ENCODE peak calls at places on chromosomes 12 and 14, in ten cellular contexts. C is Karpas-422; Q is CD8-positive, alpha-beta memory T cell; J is WERI-Rb-1; A is tibial artery; T is RWPE1; P is HepG2; F is IMR-90; M is A549; I is GM23248. X is an unnamed sample.

GRCh38 chr12:47990351-47991105 is 13.7 kb downstream of the COL2A1 start:
- DNase-seq in M (no peak), A (no peak), C (peak), I (no peak), T (no peak), P (no peak), J (no peak), Q (peak), F (peak), X (no peak)

GRCh38 chr14:105409379-105409778 is 10.2 kb upstream of the MTA1 start:
- DNase-seq in J (no peak), T (no peak), I (no peak), A (no peak), P (no peak), M (no peak), F (no peak), C (no peak), Q (no peak), X (no peak)

GRCh38 chr14:42192659-42193425 is 586.2 kb downstream of the LRFN5 start:
- DNase-seq in I (peak), A (no peak), P (no peak), F (peak), T (peak), Q (no peak), J (no peak), C (no peak), M (peak), X (no peak)

GRCh38 chr14:88791629-88792571 is 853 bp downstream of the EML5 start:
- DNase-seq in T (no peak), J (peak), P (no peak), C (no peak), A (peak), Q (no peak), M (peak), F (no peak), I (peak), X (peak)

GRCh38 chr14:94748667-94749347 is 21.1 kb downstream of the GSC start:
- DNase-seq in Q (no peak), F (no peak), C (peak), I (no peak), A (no peak), J (peak), P (peak), M (peak), T (peak), X (peak)

GRCh38 chr12:85509857-85510256 is 229.8 kb downstream of the ALX1 start:
- DNase-seq in C (no peak), J (no peak), I (no peak), T (no peak), M (no peak), F (no peak), A (no peak), Q (no peak), P (no peak), X (no peak)

GRCh38 chr14:76844223-76844622 is 18.0 kb downstream of the LRRC74A start:
- DNase-seq in A (peak), I (peak), J (no peak), M (peak), P (no peak), Q (peak), T (no peak), C (peak), F (peak), X (peak)

GRCh38 chr14:55240526-55241178 is 30.6 kb upstream of the FBXO34 start:
- DNase-seq in P (no peak), M (no peak), C (no peak), I (peak), A (no peak), T (no peak), F (peak), Q (no peak), J (no peak), X (no peak)

GRCh38 chr14:68623828-68624227 is 169.0 kb downstream of the ZFP36L1 start:
- DNase-seq in J (no peak), P (no peak), I (no peak), C (no peak), T (no peak), M (no peak), F (no peak), Q (no peak), A (no peak), X (no peak)

GRCh38 chr12:90065301-90065801 is 356.7 kb upstream of the ATP2B1 start:
- DNase-seq in Q (no peak), M (no peak), P (no peak), A (no peak), T (no peak), F (no peak), C (no peak), I (peak), J (peak), X (no peak)

GRCh38 chr12:14256139-14256538 is 109.3 kb upstream of the ATF7IP start:
- DNase-seq in J (no peak), I (peak), P (no peak), C (no peak), T (no peak), M (no peak), A (no peak), Q (peak), F (peak), X (no peak)

GRCh38 chr12:51521554-51522276 is 69.3 kb upstream of the SCN8A start:
- DNase-seq in Q (no peak), A (no peak), P (no peak), F (peak), T (no peak), J (no peak), C (peak), M (no peak), I (no peak), X (no peak)

GRCh38 chr12:63826002-63826585 is 18.4 kb upstream of the SRGAP1 start:
- DNase-seq in Q (no peak), I (peak), P (peak), T (peak), J (no peak), A (no peak), M (peak), C (peak), F (peak), X (no peak)

DNA sequence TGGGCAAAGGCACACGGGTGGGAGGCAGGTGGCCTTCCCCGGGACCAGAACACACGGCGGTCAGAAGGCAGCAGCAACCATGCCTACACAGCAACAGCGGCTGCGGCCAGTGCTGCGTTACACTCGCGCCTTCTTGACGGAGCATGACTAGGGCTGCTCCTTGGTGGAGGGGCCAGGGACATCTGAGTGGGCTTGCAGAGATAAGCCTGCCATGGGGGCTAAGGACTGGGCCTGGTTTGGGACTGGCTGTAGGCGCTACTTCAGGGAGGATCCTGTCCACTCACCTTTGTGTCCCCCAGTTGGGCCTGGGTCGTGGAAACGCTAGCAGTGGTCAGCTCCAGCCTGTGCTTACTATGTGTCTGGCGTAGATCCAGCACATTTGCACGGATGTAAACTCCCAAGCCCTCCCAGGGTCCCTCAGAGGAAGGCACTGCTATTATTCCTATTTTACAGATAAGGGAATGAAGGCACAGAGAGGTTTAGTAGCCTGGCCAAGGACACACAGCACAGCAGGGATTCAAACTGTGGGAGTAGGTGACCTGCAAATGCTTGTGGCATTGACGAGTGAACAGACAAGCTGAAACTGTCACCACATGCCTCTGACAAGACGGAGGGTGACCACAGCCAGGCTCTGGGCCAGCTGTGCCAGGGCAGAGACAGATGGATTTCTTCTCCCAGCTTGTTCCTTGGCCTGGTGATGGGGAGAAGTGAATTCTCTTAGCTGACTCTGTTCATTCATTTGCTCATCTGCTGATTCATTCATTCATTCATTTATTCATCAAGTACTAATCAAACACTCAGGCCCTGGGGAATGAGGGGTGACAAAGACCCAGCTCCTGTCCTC is 31.9 kb upstream of the DLK1 start:
- DNase-seq in Q (no peak), C (no peak), F (no peak), A (no peak), T (no peak), J (no peak), M (no peak), P (no peak), I (no peak), X (no peak)
- H3K27ac ChIP-seq in Q (no peak), C (no peak), F (no peak), A (no peak), T (peak), J (no peak), M (peak), P (no peak), I (no peak), X (no peak)

DNA sequence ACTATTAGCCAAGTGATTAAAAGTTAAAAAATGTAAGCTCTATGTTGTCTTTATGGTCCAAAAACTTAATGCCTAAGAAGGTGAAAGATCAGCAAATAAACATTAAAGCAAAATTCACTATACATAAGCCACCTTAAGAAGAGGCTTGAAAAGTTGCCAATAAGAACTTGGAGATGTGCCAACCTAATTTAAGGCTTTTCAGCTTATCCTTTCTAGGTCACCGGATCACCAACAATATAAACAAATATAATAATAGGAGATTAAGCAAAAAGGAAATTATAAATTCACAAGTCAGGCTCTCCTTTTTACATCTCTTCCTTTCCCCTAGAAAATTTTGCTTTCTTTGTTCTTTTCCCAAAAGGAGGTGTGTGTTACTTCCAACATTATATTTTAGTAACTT is 30.9 kb downstream of the SLC2A3 start:
- DNase-seq in I (no peak), F (no peak), T (no peak), A (no peak), P (no peak), J (no peak), M (no peak), Q (no peak), C (no peak), X (no peak)
- H3K27ac ChIP-seq in I (no peak), F (no peak), T (no peak), A (no peak), P (peak), J (no peak), M (peak), Q (no peak), C (no peak), X (no peak)

GRCh38 chr12:645563-646071 is 17.6 kb downstream of the NINJ2 start:
- DNase-seq in P (peak), T (no peak), M (peak), A (peak), I (peak), J (no peak), F (peak), Q (no peak), C (no peak), X (no peak)

GRCh38 chr12:644818-645552 is 18.3 kb downstream of the NINJ2 start:
- DNase-seq in T (no peak), F (no peak), P (no peak), M (no peak), I (peak), A (no peak), Q (no peak), J (no peak), C (no peak), X (no peak)

GRCh38 chr12:644293-644639 is 19.0 kb downstream of the NINJ2 start:
- DNase-seq in P (no peak), C (no peak), I (no peak), T (no peak), M (no peak), A (no peak), J (no peak), Q (no peak), F (no peak), X (no peak)

GRCh38 chr12:642633-643477 is 20.4 kb downstream of the NINJ2 start:
- DNase-seq in M (peak), Q (peak), T (peak), I (peak), J (peak), C (peak), F (peak), P (no peak), A (peak), X (peak)

DNA sequence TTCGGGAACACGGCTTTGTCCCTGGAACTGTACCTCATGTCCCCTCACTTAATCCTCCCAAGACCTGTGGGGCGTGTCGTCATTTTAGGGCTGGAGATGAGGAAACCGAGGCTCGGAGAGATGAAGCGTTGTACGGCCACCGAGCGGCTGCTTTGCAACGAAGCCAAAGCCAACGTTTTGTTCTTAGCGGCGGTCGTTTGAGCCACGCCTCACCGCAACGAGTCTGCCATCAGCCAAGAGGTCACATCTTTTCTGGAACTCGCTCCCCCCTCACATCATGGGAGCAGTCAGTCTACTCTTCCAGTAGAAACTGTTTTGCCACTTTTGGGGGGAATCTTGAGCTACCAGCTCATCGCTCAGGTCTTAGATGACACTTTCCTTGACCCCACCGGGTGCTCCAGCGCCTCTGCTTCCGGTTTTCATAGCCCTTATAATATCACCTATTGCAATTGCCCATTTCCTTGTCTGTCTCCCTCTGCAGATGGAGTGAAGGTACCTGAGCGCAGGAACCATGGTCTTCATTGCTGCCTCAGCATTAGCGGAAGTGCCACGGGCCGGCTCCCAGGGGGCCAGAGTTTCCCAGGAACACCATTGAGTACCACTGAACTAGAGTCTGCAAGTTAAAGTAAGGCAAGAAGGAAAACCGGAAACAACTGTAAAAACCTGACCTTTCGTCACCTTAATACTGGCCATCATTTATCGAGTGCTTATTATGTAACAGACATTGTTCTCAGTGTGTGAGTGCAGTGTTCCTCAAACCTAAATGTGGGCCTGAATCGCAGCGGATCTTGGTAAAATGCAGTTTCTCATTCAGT is 19.6 kb downstream of the NINJ2 start:
- DNase-seq in I (peak), A (peak), J (no peak), Q (peak), P (no peak), M (no peak), C (peak), F (no peak), T (no peak), X (peak)
- H3K27ac ChIP-seq in I (peak), A (peak), J (peak), Q (peak), P (no peak), M (peak), C (peak), F (no peak), T (peak), X (peak)

DNA sequence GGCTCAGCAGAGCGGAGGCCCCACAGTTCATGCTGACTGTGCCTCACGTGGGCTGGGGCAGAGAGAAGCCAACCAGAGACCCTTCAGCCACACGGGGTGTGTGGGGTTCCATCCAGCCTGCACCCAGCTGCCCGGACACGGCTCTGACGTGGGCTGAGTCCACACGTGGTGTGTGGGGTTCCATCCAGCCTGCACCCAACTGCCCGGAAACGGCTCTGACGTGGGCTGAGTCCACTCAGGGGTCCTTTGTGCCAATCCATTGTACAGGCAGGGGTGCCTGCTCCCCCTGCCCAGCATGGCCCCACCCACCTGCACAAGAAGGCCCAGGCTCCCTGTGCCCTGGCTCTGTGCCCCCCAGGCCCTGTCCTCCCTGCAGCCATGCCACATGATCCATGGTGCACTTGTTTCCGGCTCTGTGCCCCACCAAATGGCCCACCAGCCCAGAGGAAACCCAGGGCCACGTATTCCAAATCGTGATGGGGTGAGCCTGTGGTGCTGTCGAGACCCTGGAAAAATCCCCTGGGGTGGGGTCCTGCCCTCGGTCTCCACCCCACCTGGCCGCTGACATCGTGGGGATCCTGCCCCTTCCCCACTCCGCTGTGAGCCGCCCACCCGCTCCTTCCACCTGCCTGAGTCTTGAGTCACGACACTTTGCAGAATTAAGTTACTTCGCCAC is 99.3 kb upstream of the SFSWAP start:
- DNase-seq in I (no peak), J (no peak), M (no peak), A (no peak), Q (no peak), T (no peak), C (no peak), F (no peak), P (no peak), X (no peak)
- H3K27ac ChIP-seq in I (no peak), J (no peak), M (no peak), A (no peak), Q (no peak), T (no peak), C (no peak), F (no peak), P (no peak), X (no peak)

DNA sequence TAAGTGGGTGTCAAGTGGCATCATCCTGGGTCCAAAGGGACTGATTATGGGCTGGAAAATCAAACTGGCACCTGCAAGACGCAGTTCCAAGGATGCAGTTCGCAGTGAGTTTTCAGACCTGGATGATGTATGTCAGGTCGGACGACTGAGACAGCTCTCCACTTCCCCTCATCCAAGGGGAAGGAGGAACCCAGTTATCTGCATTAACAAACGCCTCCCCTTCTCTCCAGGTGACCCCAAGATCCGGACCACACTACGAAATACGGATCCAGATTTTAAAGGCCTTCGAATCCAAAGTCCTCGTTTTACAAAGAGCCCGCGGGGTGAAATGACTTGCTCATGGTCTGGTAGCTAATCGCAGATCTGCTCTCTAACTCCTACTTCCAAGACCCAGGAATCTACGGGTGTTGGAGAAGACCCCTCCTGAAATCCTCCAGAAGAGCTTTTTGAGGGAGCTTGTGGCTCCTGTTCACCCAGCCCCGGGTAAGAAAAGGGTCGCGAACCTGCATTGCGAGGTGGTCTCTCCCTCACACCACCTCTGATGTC is 460 bp upstream of the SYNE2 start:
- DNase-seq in I (peak), A (no peak), Q (no peak), C (peak), P (no peak), F (peak), M (peak), T (no peak), J (no peak), X (no peak)
- H3K27ac ChIP-seq in I (no peak), A (peak), Q (no peak), C (no peak), P (no peak), F (no peak), M (peak), T (peak), J (peak), X (peak)

GRCh38 chr12:123119808-123120207 is 31.1 kb downstream of the PITPNM2 start:
- DNase-seq in M (no peak), I (peak), J (no peak), T (no peak), A (no peak), C (no peak), Q (peak), F (no peak), P (no peak), X (no peak)
- H3K27ac ChIP-seq in M (no peak), I (no peak), J (no peak), T (no peak), A (no peak), C (no peak), Q (no peak), F (no peak), P (no peak), X (peak)

GRCh38 chr14:71060795-71061455 is 153.7 kb downstream of the PCNX1 start:
- DNase-seq in I (peak), J (no peak), Q (no peak), A (no peak), C (no peak), P (no peak), F (peak), M (no peak), T (no peak), X (no peak)

GRCh38 chr14:71062581-71063303 is 155.5 kb downstream of the PCNX1 start:
- DNase-seq in P (no peak), C (no peak), A (no peak), Q (no peak), F (peak), M (no peak), I (peak), T (no peak), J (no peak), X (no peak)

GRCh38 chr14:71063351-71063750 is 156.1 kb downstream of the PCNX1 start:
- DNase-seq in T (no peak), I (peak), C (no peak), Q (no peak), F (no peak), A (no peak), J (no peak), P (no peak), M (no peak), X (no peak)

GRCh38 chr14:71061458-71061857 is 154.2 kb downstream of the PCNX1 start:
- DNase-seq in M (no peak), T (no peak), I (peak), F (peak), Q (no peak), J (no peak), P (no peak), C (no peak), A (no peak), X (no peak)

GRCh38 chr14:71060274-71060673 is 153.0 kb downstream of the PCNX1 start:
- DNase-seq in J (no peak), P (no peak), I (peak), T (no peak), Q (no peak), A (no peak), M (no peak), C (no peak), F (no peak), X (no peak)
- H3K27ac ChIP-seq in J (no peak), P (no peak), I (peak), T (no peak), Q (no peak), A (no peak), M (peak), C (no peak), F (no peak), X (no peak)

GRCh38 chr12:121288158-121288848 is 8.2 kb downstream of the CAMKK2 start:
- DNase-seq in C (no peak), J (no peak), F (no peak), P (no peak), M (no peak), I (no peak), T (no peak), A (no peak), Q (no peak), X (no peak)
- H3K27ac ChIP-seq in C (no peak), J (no peak), F (no peak), P (no peak), M (no peak), I (no peak), T (no peak), A (peak), Q (no peak), X (no peak)

X was measured in transverse colon.